ENCODE peak calls at places on chromosomes 16 and 17, in nine cellular contexts. A, F, B, J, H, O, I, X and G are unnamed samples.

GRCh38 chr17:74520790-74521480 is 10.3 kb downstream of the CD300LB start:
- DNase-seq in A (no peak), F (no peak), B (peak; percentile 16), J (no peak), H (peak; percentile 75), O (no peak), I (no peak), X (no peak), G (peak; percentile 73)

GRCh38 chr17:29158515-29159275 is 21.5 kb downstream of the MYO18A start:
- DNase-seq in A (no peak), F (peak; percentile 83), B (peak; percentile 45), J (no peak), H (no peak), O (no peak), I (no peak), X (peak; percentile 89), G (no peak)

GRCh38 chr16:74716355-74716754 is 15.7 kb upstream of the MLKL start:
- DNase-seq in A (no peak), F (no peak), B (no peak), J (no peak), H (no peak), O (no peak), I (no peak), X (no peak), G (peak; percentile 62)

GRCh38 chr16:35140293-35140986 is 1681.0 kb downstream of the TP53TG3F start:
- DNase-seq in A (no peak), F (no peak), B (no peak), J (no peak), H (no peak), O (no peak), I (no peak), X (no peak), G (peak; percentile 66)

GRCh38 chr17:4673169-4673568 is 30.8 kb downstream of the PELP1 start:
- DNase-seq in A (no peak), F (no peak), B (no peak), J (no peak), H (peak; percentile 28), O (no peak), I (no peak), X (no peak), G (no peak)

GRCh38 chr16:3009568-3010390 is 2.9 kb upstream of the CLDN9 start:
- DNase-seq in A (no peak), F (peak; percentile 28), B (peak; percentile 92), J (no peak), H (no peak), O (no peak), I (peak; percentile 81), X (peak; percentile 24), G (no peak)

GRCh38 chr17:10754861-10755591 is 25.2 kb upstream of the TMEM220 start:
- DNase-seq in A (no peak), F (peak; percentile 5), B (no peak), J (no peak), H (no peak), O (no peak), I (no peak), X (peak; percentile 26), G (no peak)

GRCh38 chr17:258045-258734 is 76.7 kb upstream of the DOC2B start:
- DNase-seq in A (no peak), F (no peak), B (no peak), J (no peak), H (no peak), O (no peak), I (no peak), X (no peak), G (no peak)

GRCh38 chr16:65309294-65309850 is 187.5 kb upstream of the CDH11 start:
- DNase-seq in A (no peak), F (no peak), B (no peak), J (no peak), H (no peak), O (no peak), I (no peak), X (no peak), G (no peak)

GRCh38 chr16:84791088-84791487 is 28.7 kb upstream of the CRISPLD2 start:
- DNase-seq in A (no peak), F (no peak), B (no peak), J (no peak), H (no peak), O (no peak), I (no peak), X (no peak), G (no peak)

GRCh38 chr16:56195151-56195550 is 3.9 kb downstream of the GNAO1 start:
- DNase-seq in A (no peak), F (no peak), B (no peak), J (no peak), H (no peak), O (no peak), I (no peak), X (no peak), G (no peak)

GRCh38 chr17:979211-979538 is 401 bp downstream of the NXN start:
- DNase-seq in A (no peak), F (no peak), B (no peak), J (no peak), H (no peak), O (no peak), I (no peak), X (no peak), G (peak; percentile 79)

GRCh38 chr17:47785538-47786123 is 36.0 kb downstream of the OSBPL7 start:
- DNase-seq in A (no peak), F (peak; percentile 44), B (no peak), J (no peak), H (no peak), O (peak; percentile 40), I (no peak), X (peak; percentile 26), G (peak; percentile 43)

GRCh38 chr17:27540300-27541105 is 84.3 kb downstream of the KSR1 start:
- DNase-seq in A (no peak), F (peak; percentile 80), B (peak; percentile 60), J (no peak), H (peak; percentile 94), O (no peak), I (peak; percentile 72), X (peak; percentile 100), G (peak; percentile 97)